ENCODE peak calls at places on chromosome 6, in six cellular contexts. One of them, this sample, is unnamed.
A peak's percentile ranks its signal among the peaks of the same experiment; 100 is the strongest.

GRCh38 chr6:35727206-35727934 is 9.5 kb upstream of the ARMC12 start:
- DNase-seq in Panc1: no peak
- DNase-seq in omental fat pad: peak; percentile 68
- DNase-seq in IMR-90: peak; percentile 60
- DNase-seq in body of pancreas: peak; percentile 77
- DNase-seq in fibroblast of lung: peak; percentile 97
- DNase-seq in this sample: peak; percentile 44

GRCh38 chr6:75333811-75334210 is 49.2 kb upstream of the TMEM30A start:
- DNase-seq in Panc1: no peak
- DNase-seq in omental fat pad: no peak
- DNase-seq in IMR-90: no peak
- DNase-seq in body of pancreas: no peak
- DNase-seq in fibroblast of lung: no peak
- DNase-seq in this sample: no peak

GRCh38 chr6:41625442-41625841 is 12.8 kb upstream of the MDFI start:
- DNase-seq in Panc1: no peak
- DNase-seq in omental fat pad: no peak
- DNase-seq in IMR-90: no peak
- DNase-seq in body of pancreas: no peak
- DNase-seq in fibroblast of lung: no peak
- DNase-seq in this sample: no peak

GRCh38 chr6:110877154-110877564 is 2.6 kb downstream of the AMD1 start:
- DNase-seq in Panc1: no peak
- DNase-seq in omental fat pad: no peak
- DNase-seq in IMR-90: peak; percentile 32
- DNase-seq in body of pancreas: no peak
- DNase-seq in fibroblast of lung: no peak
- DNase-seq in this sample: no peak

GRCh38 chr6:82237013-82237412 is 10.5 kb downstream of the IBTK start:
- DNase-seq in Panc1: no peak
- DNase-seq in omental fat pad: no peak
- DNase-seq in IMR-90: no peak
- DNase-seq in body of pancreas: no peak
- DNase-seq in fibroblast of lung: peak; percentile 16
- DNase-seq in this sample: no peak

GRCh38 chr6:818191-818590 is 125.3 kb upstream of the EXOC2 start:
- DNase-seq in Panc1: no peak
- DNase-seq in omental fat pad: no peak
- DNase-seq in IMR-90: no peak
- DNase-seq in body of pancreas: no peak
- DNase-seq in fibroblast of lung: no peak
- DNase-seq in this sample: no peak

GRCh38 chr6:112231609-112232060 is 22.7 kb downstream of the LAMA4 start:
- DNase-seq in Panc1: no peak
- DNase-seq in omental fat pad: no peak
- DNase-seq in IMR-90: peak; percentile 49
- DNase-seq in body of pancreas: no peak
- DNase-seq in fibroblast of lung: peak; percentile 57
- DNase-seq in this sample: no peak

GRCh38 chr6:152091851-152092341 is 284.4 kb downstream of the ESR1 start:
- DNase-seq in Panc1: no peak
- DNase-seq in omental fat pad: no peak
- DNase-seq in IMR-90: peak; percentile 38
- DNase-seq in body of pancreas: no peak
- DNase-seq in fibroblast of lung: peak; percentile 33
- DNase-seq in this sample: no peak

GRCh38 chr6:27139753-27140522 is 107.6 kb upstream of the PRSS16 start:
- DNase-seq in Panc1: no peak
- DNase-seq in omental fat pad: no peak
- DNase-seq in IMR-90: peak; percentile 26
- DNase-seq in body of pancreas: no peak
- DNase-seq in fibroblast of lung: peak; percentile 47
- DNase-seq in this sample: no peak

GRCh38 chr6:52663120-52663934 is 7.6 kb upstream of the TMEM14A start:
- DNase-seq in Panc1: no peak
- DNase-seq in omental fat pad: no peak
- DNase-seq in IMR-90: peak; percentile 80
- DNase-seq in body of pancreas: peak; percentile 65
- DNase-seq in fibroblast of lung: peak; percentile 86
- DNase-seq in this sample: peak; percentile 37

GRCh38 chr6:52664991-52665686 is 5.8 kb upstream of the TMEM14A start:
- DNase-seq in Panc1: no peak
- DNase-seq in omental fat pad: no peak
- DNase-seq in IMR-90: peak; percentile 19
- DNase-seq in body of pancreas: no peak
- DNase-seq in fibroblast of lung: no peak
- DNase-seq in this sample: no peak

GRCh38 chr6:52663935-52664184 is 7.1 kb upstream of the TMEM14A start:
- DNase-seq in Panc1: no peak
- DNase-seq in omental fat pad: no peak
- DNase-seq in IMR-90: no peak
- DNase-seq in body of pancreas: no peak
- DNase-seq in fibroblast of lung: no peak
- DNase-seq in this sample: no peak

GRCh38 chr6:52666523-52666922 is 4.4 kb upstream of the TMEM14A start:
- DNase-seq in Panc1: no peak
- DNase-seq in omental fat pad: no peak
- DNase-seq in IMR-90: no peak
- DNase-seq in body of pancreas: no peak
- DNase-seq in fibroblast of lung: no peak
- DNase-seq in this sample: no peak

DNA sequence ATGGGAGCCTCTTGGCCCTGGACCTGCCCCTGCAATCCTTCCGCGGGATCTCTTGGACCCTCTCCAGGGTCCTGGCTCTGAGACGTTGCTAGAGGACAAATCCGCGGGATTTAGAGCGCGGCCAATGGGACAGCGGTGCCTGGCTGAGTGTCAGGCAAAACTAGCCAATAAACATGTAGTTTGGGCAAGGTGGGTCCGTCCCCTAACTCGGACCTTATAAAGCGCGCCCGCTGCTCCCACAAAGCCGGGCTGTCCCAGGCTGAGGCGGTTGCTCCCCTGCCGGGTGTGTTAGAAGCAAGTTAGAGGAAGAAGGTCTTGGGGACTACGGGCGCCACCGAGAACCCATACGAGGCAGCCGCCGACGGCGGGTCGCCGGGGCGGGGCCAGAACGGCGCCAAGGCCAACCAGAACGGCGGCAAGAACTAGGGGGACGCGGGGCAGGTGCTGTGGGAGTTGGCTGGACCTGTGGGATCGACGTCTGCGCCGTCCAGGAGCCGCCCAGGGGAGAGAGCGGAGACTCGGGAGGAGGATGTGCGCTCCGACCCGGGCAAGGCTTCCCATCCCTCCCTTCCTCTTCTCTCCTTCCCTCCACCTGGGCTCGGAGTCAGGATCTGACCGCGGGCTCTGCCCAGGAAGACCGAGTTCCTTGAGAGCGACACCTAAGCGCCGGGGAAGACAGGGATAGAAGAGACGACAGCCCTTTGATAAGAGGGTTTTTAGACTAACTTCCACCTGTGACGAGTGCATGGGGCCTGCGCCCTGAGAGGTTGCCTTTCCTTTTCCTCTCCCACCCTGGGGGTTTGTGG is 6.5 kb upstream of the TMEM14A start:
- DNase-seq in Panc1: peak; percentile 80
- DNase-seq in omental fat pad: peak; percentile 62
- DNase-seq in IMR-90: peak; percentile 96
- DNase-seq in body of pancreas: peak; percentile 94
- DNase-seq in fibroblast of lung: peak; percentile 97
- DNase-seq in this sample: peak; percentile 81
- TF ChIP-seq CTCF in Panc1: no peak
- TF ChIP-seq CTCF in omental fat pad: no peak
- TF ChIP-seq CTCF in IMR-90: no peak
- TF ChIP-seq CTCF in body of pancreas: no peak
- TF ChIP-seq CTCF in fibroblast of lung: no peak
- TF ChIP-seq CTCF in this sample: no peak

DNA sequence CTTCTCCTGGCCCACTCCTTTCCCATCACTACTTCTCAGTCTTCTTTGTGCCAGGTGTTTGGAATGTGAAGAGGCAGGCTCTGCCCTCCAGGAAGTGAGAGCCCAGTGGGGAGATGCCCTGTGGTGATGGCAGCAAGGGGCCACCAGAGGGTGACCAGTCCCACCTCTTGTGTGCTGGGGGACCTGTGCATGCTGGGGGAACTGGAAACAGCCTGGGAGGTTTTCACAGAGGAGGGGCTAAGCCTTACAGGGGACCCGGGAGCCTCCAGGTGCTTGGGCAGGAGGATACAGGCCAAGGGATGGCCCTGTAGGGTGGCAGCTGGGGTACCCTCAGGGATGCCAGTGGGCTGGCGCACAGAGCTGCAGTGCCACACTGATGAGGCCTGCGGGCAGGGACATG is 72.3 kb downstream of the RAMACL start:
- DNase-seq in Panc1: no peak
- DNase-seq in omental fat pad: no peak
- DNase-seq in IMR-90: peak; percentile 4
- DNase-seq in body of pancreas: no peak
- DNase-seq in fibroblast of lung: no peak
- DNase-seq in this sample: no peak
- TF ChIP-seq CTCF in Panc1: no peak
- TF ChIP-seq CTCF in omental fat pad: no peak
- TF ChIP-seq CTCF in IMR-90: peak; percentile 18
- TF ChIP-seq CTCF in body of pancreas: no peak
- TF ChIP-seq CTCF in fibroblast of lung: no peak
- TF ChIP-seq CTCF in this sample: no peak

GRCh38 chr6:106300944-106301343 is 24.6 kb downstream of the ATG5 start:
- DNase-seq in Panc1: peak; percentile 10
- DNase-seq in omental fat pad: no peak
- DNase-seq in IMR-90: peak; percentile 65
- DNase-seq in body of pancreas: no peak
- DNase-seq in fibroblast of lung: peak; percentile 74
- DNase-seq in this sample: no peak
- TF ChIP-seq CTCF in Panc1: peak; percentile 67
- TF ChIP-seq CTCF in omental fat pad: no peak
- TF ChIP-seq CTCF in IMR-90: peak; percentile 69
- TF ChIP-seq CTCF in body of pancreas: peak; percentile 41
- TF ChIP-seq CTCF in fibroblast of lung: peak; percentile 40
- TF ChIP-seq CTCF in this sample: peak; percentile 68

GRCh38 chr6:43493230-43493629 is 15.9 kb downstream of the TJAP1 start:
- DNase-seq in Panc1: no peak
- DNase-seq in omental fat pad: no peak
- DNase-seq in IMR-90: no peak
- DNase-seq in body of pancreas: no peak
- DNase-seq in fibroblast of lung: no peak
- DNase-seq in this sample: no peak
- TF ChIP-seq CTCF in Panc1: no peak
- TF ChIP-seq CTCF in omental fat pad: no peak
- TF ChIP-seq CTCF in IMR-90: no peak
- TF ChIP-seq CTCF in body of pancreas: no peak
- TF ChIP-seq CTCF in fibroblast of lung: no peak
- TF ChIP-seq CTCF in this sample: no peak

DNA sequence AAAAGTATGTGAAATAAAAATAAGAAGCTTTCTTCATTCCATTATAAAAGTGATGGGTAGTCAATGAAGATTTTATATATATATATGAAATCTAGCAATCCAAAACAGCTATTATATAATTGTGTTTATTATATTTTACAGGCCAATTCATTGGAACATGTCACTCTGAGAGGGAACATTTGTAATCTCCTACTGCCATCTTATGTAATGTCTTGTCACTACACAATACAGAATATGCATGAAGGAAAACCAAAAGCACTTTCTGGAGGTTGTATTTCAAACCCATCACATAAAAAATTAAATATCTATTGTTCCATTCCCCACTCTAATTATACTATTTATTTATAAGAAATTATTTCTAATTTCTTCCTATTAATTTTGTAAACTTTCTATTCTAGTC is 31.5 kb upstream of the IRAK1BP1 start:
- DNase-seq in Panc1: no peak
- DNase-seq in omental fat pad: no peak
- DNase-seq in IMR-90: peak; percentile 4
- DNase-seq in body of pancreas: no peak
- DNase-seq in fibroblast of lung: no peak
- DNase-seq in this sample: no peak
- TF ChIP-seq CTCF in Panc1: peak; percentile 18
- TF ChIP-seq CTCF in omental fat pad: no peak
- TF ChIP-seq CTCF in IMR-90: peak; percentile 31
- TF ChIP-seq CTCF in body of pancreas: no peak
- TF ChIP-seq CTCF in fibroblast of lung: no peak
- TF ChIP-seq CTCF in this sample: peak; percentile 51

GRCh38 chr6:8530775-8531435 is 95.6 kb upstream of the SLC35B3 start:
- DNase-seq in Panc1: no peak
- DNase-seq in omental fat pad: no peak
- DNase-seq in IMR-90: no peak
- DNase-seq in body of pancreas: no peak
- DNase-seq in fibroblast of lung: peak; percentile 1
- DNase-seq in this sample: no peak
- TF ChIP-seq CTCF in Panc1: no peak
- TF ChIP-seq CTCF in omental fat pad: no peak
- TF ChIP-seq CTCF in IMR-90: no peak
- TF ChIP-seq CTCF in body of pancreas: no peak
- TF ChIP-seq CTCF in fibroblast of lung: no peak
- TF ChIP-seq CTCF in this sample: peak; percentile 33

This sample was measured in neural crest cell.